ENCODE peak calls at places on chromosome 18, in seven cellular contexts. C, Y, S, G, M, P and T are unnamed samples.

GRCh38 chr18:62611395-62612241 is 88.8 kb downstream of the ZCCHC2 start:
- DNase-seq in P (peak), G (peak), C (peak), Y (no peak), M (peak), S (peak), T (no peak)

GRCh38 chr18:9494778-9495302 is 19.5 kb downstream of the RALBP1 start:
- DNase-seq in P (no peak), S (no peak), M (no peak), C (no peak), Y (no peak), G (no peak), T (no peak)

GRCh38 chr18:80095414-80095813 is 13.6 kb upstream of the ADNP2 start:
- DNase-seq in M (no peak), P (no peak), G (no peak), C (no peak), Y (no peak), S (no peak), T (no peak)

GRCh38 chr18:69898241-69898861 is 49.3 kb downstream of the CD226 start:
- DNase-seq in M (no peak), S (no peak), Y (no peak), P (no peak), C (peak), G (no peak), T (no peak)

GRCh38 chr18:46297621-46298020 is 193.4 kb downstream of the HAUS1 start:
- DNase-seq in C (no peak), G (no peak), Y (no peak), P (no peak), M (no peak), S (no peak), T (no peak)

GRCh38 chr18:62914868-62915267 is 199.5 kb downstream of the PHLPP1 start:
- DNase-seq in C (no peak), Y (no peak), P (no peak), S (no peak), G (no peak), M (no peak), T (no peak)

GRCh38 chr18:63505566-63506335 is 29.0 kb downstream of the SERPINB5 start:
- DNase-seq in S (peak), M (no peak), P (no peak), C (peak), Y (no peak), G (no peak), T (no peak)

GRCh38 chr18:59994357-59994756 is 94.6 kb downstream of the PMAIP1 start:
- DNase-seq in Y (no peak), C (no peak), S (no peak), M (no peak), G (no peak), P (no peak), T (no peak)

GRCh38 chr18:74994502-74995403 is 214.2 kb downstream of the PTGR3 start:
- DNase-seq in C (no peak), S (no peak), M (no peak), G (no peak), Y (no peak), P (no peak), T (no peak)

GRCh38 chr18:58529714-58530354 is 99.1 kb downstream of the ALPK2 start:
- DNase-seq in S (peak), P (peak), G (peak), C (peak), M (peak), Y (no peak), T (peak)

GRCh38 chr18:23453657-23454011 is 547 bp downstream of the RIOK3 start:
- DNase-seq in C (no peak), M (no peak), S (no peak), P (no peak), Y (no peak), G (no peak), T (no peak)

GRCh38 chr18:23451011-23451410 is 2.1 kb upstream of the RIOK3 start:
- DNase-seq in C (no peak), G (no peak), P (no peak), Y (no peak), M (no peak), S (no peak), T (no peak)

GRCh38 chr18:23451491-23451890 is 1.6 kb upstream of the RIOK3 start:
- DNase-seq in C (no peak), G (no peak), Y (no peak), M (no peak), S (no peak), P (no peak), T (no peak)

GRCh38 chr18:23452347-23452727 is 750 bp upstream of the RIOK3 start:
- DNase-seq in Y (no peak), C (no peak), S (no peak), P (no peak), M (no peak), G (no peak), T (no peak)

DNA sequence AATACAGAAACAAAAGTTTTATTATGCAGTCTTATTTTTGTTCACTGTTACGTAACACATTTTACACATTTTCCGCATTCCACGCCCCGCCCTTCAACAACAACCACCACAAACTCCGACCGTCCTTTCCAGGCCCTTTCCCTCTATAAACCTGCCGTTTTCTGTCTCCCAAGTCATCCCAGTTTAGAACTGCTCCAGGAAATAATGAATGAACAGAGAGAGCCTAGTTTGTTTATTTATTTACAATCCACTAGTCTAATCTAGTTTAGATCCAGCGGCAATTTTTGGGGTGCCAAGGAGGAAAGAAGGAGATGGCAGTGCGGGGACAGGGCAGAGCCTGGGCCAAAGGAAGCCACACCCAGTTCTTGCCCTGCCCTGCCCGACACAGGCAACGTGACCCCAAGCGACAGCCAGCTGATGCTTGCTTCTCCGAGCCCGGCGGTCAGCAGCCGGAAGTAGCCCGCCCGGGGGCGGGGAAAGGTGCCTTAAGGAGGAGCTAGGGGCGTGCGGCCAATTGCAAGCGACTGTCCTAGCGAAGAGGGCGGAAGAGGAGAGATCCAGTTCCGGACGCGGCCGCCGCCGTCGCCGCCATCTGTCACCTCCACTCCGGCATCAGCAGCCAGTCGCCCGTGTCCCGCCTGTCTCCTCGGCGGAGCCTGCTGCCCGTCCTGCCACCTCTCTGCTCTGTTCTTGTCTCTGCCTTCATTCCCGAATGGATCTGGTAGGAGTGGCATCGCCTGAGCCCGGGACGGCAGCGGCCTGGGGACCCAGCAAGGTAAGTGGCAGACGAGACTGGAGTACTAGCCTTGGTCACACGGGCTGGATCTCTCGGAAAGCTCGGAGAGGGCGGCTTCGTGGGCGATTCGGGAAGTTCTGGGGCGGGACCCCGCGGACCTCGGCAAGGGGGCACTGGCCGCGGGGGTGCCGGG is at the start of gene RIOK3:
- DNase-seq in C (peak), P (peak), S (peak), M (peak), G (peak), Y (peak), T (peak)
- H3K27ac ChIP-seq in C (peak), P (peak), S (peak), M (peak), G (peak), Y (peak), T (peak)

GRCh38 chr18:6488956-6489355 is 74.2 kb upstream of the L3MBTL4 start:
- DNase-seq in P (no peak), C (no peak), Y (no peak), S (no peak), G (no peak), M (no peak), T (no peak)
- TF ChIP-seq CTCF in P (no peak), C (no peak), Y (no peak), S (no peak), G (no peak), M (no peak), T (no peak)

DNA sequence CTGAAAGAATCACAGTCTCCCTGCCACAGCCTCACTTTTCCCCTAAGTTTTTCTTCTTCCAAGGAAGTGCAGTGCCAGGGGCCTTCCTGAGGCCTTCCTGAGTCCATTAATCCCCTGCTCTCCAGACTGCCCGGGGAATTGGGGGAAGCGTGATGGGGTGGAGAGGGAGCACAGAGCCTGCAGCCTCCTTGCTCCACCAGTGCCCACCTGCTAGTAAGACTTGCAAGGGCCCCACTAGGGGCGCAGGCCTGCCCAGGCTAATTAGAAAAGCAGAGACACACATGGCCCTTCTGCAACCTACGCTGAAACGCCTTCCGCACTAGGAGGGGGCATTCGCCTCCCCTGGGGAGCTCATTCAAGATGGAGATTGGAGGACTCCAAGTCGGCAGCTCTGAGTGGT is 110.6 kb downstream of the MRO start:
- DNase-seq in G (no peak), S (no peak), M (no peak), P (no peak), Y (no peak), C (no peak), T (no peak)
- H3K27ac ChIP-seq in G (no peak), S (no peak), M (no peak), P (no peak), Y (no peak), C (no peak), T (no peak)

DNA sequence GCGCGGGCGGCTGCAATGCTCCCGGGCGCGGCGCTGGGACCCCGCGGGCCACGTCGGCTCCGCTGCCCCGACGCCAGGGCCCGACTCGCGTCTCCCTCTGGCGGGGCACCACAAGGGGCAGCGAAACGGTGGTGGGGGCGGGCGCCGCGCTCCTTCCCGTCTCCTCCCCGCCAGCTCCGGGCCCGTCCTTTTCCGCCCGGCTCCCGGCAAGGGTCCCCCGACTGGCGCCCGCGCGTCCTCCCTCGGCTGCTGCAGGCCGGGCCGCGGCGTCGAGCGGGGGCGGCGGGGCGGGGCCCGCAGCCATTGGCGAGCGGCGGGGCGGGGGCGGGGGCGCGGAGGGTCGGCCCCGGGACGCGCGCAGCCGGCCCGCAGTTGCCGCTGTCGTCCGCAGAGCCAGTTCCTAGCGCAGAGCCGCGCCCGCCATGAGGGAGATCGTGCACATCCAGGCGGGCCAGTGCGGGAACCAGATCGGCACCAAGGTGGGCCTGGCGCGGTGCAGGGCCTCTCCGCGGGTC is at the start of gene TUBB6:
- DNase-seq in S (peak), C (peak), M (peak), Y (peak), G (peak), P (peak), T (no peak)
- TF ChIP-seq CTCF in S (no peak), C (no peak), M (no peak), Y (no peak), G (peak), P (no peak), T (no peak)